ENCODE peak calls at places on chromosomes 13 and 19, in four cellular contexts. N is transverse colon, U is IMR-90, P is A549. G is an unnamed sample.

GRCh38 chr19:17213334-17213733 is 1.8 kb upstream of the USE1 start:
- DNase-seq in U (no peak), N (no peak), P (no peak), G (no peak)

GRCh38 chr13:71712988-71713653 is 153.9 kb downstream of the DACH1 start:
- DNase-seq in P (no peak), U (no peak), N (no peak), G (no peak)

GRCh38 chr13:87122551-87122950 is 548.6 kb upstream of the SLITRK5 start:
- DNase-seq in U (peak), N (no peak), P (no peak), G (no peak)

GRCh38 chr19:19240476-19240875 is 28.7 kb downstream of the NCAN start:
- DNase-seq in P (no peak), U (no peak), N (no peak), G (no peak)

GRCh38 chr19:41223431-41224234 is 4.6 kb downstream of the AXL start:
- DNase-seq in N (no peak), U (peak), P (peak), G (no peak)

GRCh38 chr19:8609210-8610040 is 1.1 kb downstream of the ADAMTS10 start:
- DNase-seq in U (peak), P (peak), N (peak), G (peak)

GRCh38 chr19:51441410-51442390 is 16.6 kb downstream of the SIGLEC8 start:
- DNase-seq in P (peak), U (no peak), N (peak), G (no peak)

GRCh38 chr19:17184381-17184841 is 30.7 kb upstream of the USE1 start:
- DNase-seq in U (peak), N (peak), P (no peak), G (no peak)

GRCh38 chr19:49889687-49890348 is 6.9 kb downstream of the IL4I1 start:
- DNase-seq in N (peak), U (peak), P (peak), G (peak)

GRCh38 chr13:79626924-79627323 is 146.0 kb downstream of the NDFIP2 start:
- DNase-seq in P (no peak), N (no peak), U (no peak), G (no peak)

GRCh38 chr13:74066937-74067336 is 67.3 kb downstream of the KLF12 start:
- DNase-seq in N (no peak), P (no peak), U (peak), G (no peak)

GRCh38 chr19:32651729-32652140 is 23.2 kb downstream of the ANKRD27 start:
- DNase-seq in U (peak), P (peak), N (peak), G (no peak)

GRCh38 chr13:114035583-114036501 is 62.0 kb upstream of the C13orf46 start:
- DNase-seq in N (no peak), U (peak), P (no peak), G (peak)

GRCh38 chr19:5466814-5467291 is 11.6 kb downstream of the ZNRF4 start:
- DNase-seq in U (no peak), N (no peak), P (no peak), G (no peak)

GRCh38 chr13:86932935-86933334 is 738.2 kb upstream of the SLITRK5 start:
- DNase-seq in N (no peak), U (peak), P (no peak), G (no peak)

GRCh38 chr19:55620410-55620809 is 4.0 kb downstream of the ZNF784 start:
- DNase-seq in N (no peak), U (peak), P (no peak), G (no peak)

GRCh38 chr13:114334305-114335053 is 20.2 kb downstream of the CHAMP1 start:
- DNase-seq in P (no peak), U (no peak), N (no peak), G (no peak)

GRCh38 chr13:71240906-71241305 is 626.1 kb downstream of the DACH1 start:
- DNase-seq in U (no peak), P (no peak), N (no peak), G (no peak)

GRCh38 chr13:42821437-42821836 is 40.1 kb downstream of the FAM216B start:
- DNase-seq in N (no peak), U (peak), P (no peak), G (no peak)

GRCh38 chr13:36999054-36999927 is at the start of gene ALG5:
- DNase-seq in P (peak), U (peak), N (peak), G (peak)

GRCh38 chr13:66859934-66860867 is 369.9 kb downstream of the PCDH9 start:
- DNase-seq in P (no peak), U (peak), N (no peak), G (no peak)

GRCh38 chr19:30785728-30786127 is 413.5 kb downstream of the ZNF536 start:
- DNase-seq in P (no peak), N (no peak), U (no peak), G (peak)

GRCh38 chr13:66635526-66635925 is 594.6 kb downstream of the PCDH9 start:
- DNase-seq in U (peak), N (no peak), P (peak), G (no peak)

GRCh38 chr19:611506-611869 is 21.8 kb downstream of the HCN2 start:
- DNase-seq in N (no peak), U (peak), P (no peak), G (no peak)

GRCh38 chr19:45251452-45252354 is 632 bp downstream of the MARK4 start:
- DNase-seq in U (no peak), N (peak), P (no peak), G (no peak)

GRCh38 chr13:79079351-79079839 is 326.7 kb downstream of the RBM26 start:
- DNase-seq in P (no peak), N (no peak), U (no peak), G (no peak)

GRCh38 chr13:97742084-97742483 is 211.4 kb upstream of the IPO5 start:
- DNase-seq in U (no peak), P (no peak), N (no peak), G (no peak)

GRCh38 chr13:38763446-38764381 is 76.8 kb downstream of the FREM2 start:
- DNase-seq in U (peak), N (no peak), P (peak), G (peak)

GRCh38 chr13:113641426-113641825 is 16.6 kb downstream of the ATP4B start:
- DNase-seq in P (no peak), U (no peak), N (peak), G (no peak)

GRCh38 chr19:8206147-8207087 is 2.8 kb upstream of the CERS4 start:
- DNase-seq in P (no peak), U (no peak), N (no peak), G (no peak)

GRCh38 chr13:46983881-46984280 is 87.0 kb upstream of the HTR2A start:
- DNase-seq in U (peak), P (no peak), N (no peak), G (no peak)

GRCh38 chr13:112779856-112780604 is 90.2 kb downstream of the ATP11A start:
- DNase-seq in P (no peak), U (peak), N (no peak), G (no peak)

GRCh38 chr19:3970808-3971598 is at the start of gene DAPK3:
- DNase-seq in U (peak), P (peak), N (peak), G (peak)

GRCh38 chr19:3966051-3967017 is 4.6 kb downstream of the DAPK3 start:
- DNase-seq in U (no peak), N (peak), P (no peak), G (no peak)

GRCh38 chr19:3969435-3970312 is 1.2 kb downstream of the DAPK3 start:
- DNase-seq in P (peak), U (peak), N (no peak), G (no peak)

GRCh38 chr19:3970313-3970807 is 539 bp downstream of the DAPK3 start:
- DNase-seq in U (no peak), P (no peak), N (no peak), G (no peak)

GRCh38 chr19:3968556-3969434 is 2.1 kb downstream of the DAPK3 start:
- DNase-seq in U (peak), P (peak), N (peak), G (peak)
- TF ChIP-seq POLR2A in U (peak), P (no peak), N (no peak), G (no peak)

GRCh38 chr19:23249911-23250649 is at the start of gene ZNF724:
- DNase-seq in P (peak), U (peak), N (peak), G (peak)
- TF ChIP-seq POLR2A in P (no peak), U (no peak), N (peak), G (no peak)

DNA sequence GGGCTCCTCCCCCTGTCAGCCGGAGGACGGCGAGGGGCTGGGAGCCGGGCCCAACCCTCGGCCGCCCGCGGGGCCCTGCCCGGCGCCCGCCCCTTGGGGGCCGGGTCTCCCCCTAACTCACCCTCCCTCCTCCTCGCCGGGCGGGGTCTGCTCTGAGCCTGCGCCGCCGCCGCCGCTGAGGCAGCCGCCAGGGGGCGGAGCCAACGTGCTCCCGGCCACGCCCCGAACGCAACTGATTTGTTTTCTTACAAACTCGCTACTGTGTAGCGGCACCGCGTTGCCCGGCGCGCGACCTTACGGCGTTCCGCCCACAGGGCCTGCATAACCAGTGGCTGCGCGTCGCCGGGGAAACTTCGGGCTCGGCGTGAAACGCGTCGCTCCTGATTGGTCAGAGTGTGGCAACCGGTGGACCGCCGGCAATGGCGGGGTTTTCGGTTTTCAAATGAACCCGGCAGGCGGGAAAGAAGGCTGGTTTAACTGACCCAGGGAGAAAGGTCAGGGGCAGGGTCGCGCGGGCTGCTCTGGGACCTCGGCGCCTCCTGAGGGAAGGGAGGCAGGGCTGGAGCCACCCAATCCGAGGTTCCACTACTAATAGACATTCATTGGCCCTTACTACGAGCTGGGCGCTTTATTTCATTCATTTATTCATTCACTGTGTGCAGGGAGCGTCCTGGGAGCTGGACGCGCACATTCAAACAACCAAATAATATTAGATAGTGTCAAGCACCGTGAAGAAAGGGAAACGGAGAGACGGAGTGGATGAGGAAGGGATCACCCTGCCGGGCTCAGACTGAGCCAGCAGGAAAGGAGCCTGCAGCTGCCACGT is at the start of gene CDKN2D:
- DNase-seq in P (peak), N (peak), U (peak), G (peak)
- TF ChIP-seq POLR2A in P (no peak), N (peak), U (peak), G (no peak)

GRCh38 chr19:2151339-2152229 is at the start of gene AP3D1:
- DNase-seq in P (peak), U (peak), N (peak), G (peak)

GRCh38 chr19:2145831-2146241 is 5.5 kb downstream of the AP3D1 start:
- DNase-seq in U (peak), P (no peak), N (no peak), G (no peak)

GRCh38 chr19:2150794-2151338 is 500 bp downstream of the AP3D1 start:
- DNase-seq in U (no peak), P (no peak), N (peak), G (peak)

GRCh38 chr19:2149980-2150793 is 1.2 kb downstream of the AP3D1 start:
- DNase-seq in U (peak), N (peak), P (no peak), G (peak)

DNA sequence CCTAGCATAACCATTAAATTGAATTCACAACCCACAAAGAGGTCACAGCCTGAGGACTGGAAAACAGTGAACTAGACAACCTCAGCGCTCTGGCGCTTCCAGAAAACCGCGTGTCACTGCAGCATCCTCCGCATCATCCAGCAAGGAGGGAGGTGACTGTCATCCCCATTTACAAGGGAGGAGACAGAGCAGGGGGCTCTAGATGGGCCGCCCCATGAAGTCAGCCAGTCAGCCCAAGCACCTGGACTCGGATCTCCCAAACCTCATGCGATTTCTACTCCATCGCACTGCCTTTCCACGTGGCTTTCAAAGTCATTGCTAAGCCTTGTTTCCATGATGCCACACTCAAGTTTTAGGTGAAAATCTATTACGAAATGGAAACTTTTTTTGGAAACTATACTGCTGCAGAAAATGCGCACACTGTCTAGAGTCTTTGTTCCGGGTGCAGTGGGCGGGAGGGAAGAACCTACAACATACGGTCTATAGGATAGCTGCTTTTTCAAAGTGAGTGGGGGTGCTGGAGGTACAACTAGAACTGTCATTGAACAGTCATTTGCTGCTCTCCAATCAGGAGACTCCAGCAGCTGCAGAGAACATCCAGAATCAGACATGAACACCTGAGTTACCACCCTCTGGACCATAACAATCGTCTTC is 2.8 kb downstream of the AP3D1 start:
- DNase-seq in P (no peak), U (no peak), N (no peak), G (no peak)
- TF ChIP-seq POLR2A in P (no peak), U (no peak), N (no peak), G (no peak)

DNA sequence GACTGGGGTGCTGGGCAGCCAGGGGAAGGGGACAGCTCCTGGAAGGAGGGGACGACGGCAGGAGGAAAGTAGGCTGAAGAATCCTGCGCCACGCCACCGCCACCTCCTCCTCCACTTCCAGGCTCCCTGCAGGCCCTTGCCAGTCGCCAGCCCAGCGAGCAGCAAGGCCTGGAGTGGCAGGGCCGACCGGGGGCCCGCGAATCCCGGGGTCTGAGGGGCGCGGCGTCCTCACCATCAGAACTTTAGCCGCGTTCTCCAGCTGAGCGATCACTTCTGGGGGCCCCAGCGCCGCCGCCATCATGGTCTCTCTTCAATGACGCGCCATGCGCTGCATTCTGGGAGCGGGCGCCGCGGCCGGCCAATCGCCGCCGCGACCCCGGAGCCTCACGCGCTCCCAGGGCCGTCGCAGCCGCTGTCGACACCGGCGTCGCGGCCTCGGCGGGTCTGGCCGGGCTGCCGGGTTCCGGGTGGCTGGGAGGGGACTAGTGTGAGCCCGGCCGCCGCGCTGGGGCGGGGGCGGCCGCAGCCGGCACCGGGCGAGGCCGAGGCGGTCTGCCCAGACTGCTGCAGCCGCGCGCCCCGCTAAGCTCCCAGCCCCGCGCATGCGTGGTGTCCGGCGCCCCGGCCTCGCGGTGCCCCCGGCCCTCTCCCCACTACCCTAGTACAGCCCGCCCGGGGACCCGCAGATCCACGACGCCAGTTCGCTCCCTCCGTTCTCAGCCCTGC is at the start of gene XPO4:
- DNase-seq in N (peak), P (peak), U (peak), G (peak)
- TF ChIP-seq POLR2A in N (peak), P (peak), U (peak), G (no peak)